ENCODE peak calls at places on chromosomes 12 and 14, in seven cellular contexts. One of them, this sample, is unnamed.
A peak's percentile ranks its signal among the peaks of the same experiment; 100 is the strongest.

GRCh38 chr14:24280797-24281460 is 9.5 kb upstream of the RABGGTA start:
- DNase-seq in T-cell: no peak
- DNase-seq in pancreas: no peak
- DNase-seq in bronchial epithelial cell: peak; percentile 39
- DNase-seq in Caco-2: no peak
- DNase-seq in adipocyte: peak; percentile 42
- DNase-seq in body of pancreas: no peak
- DNase-seq in this sample: peak; percentile 57

GRCh38 chr14:73655851-73656250 is 11.1 kb downstream of the DNAL1 start:
- DNase-seq in Caco-2: no peak
- DNase-seq in bronchial epithelial cell: no peak
- DNase-seq in adipocyte: no peak
- DNase-seq in T-cell: no peak
- DNase-seq in pancreas: no peak
- DNase-seq in body of pancreas: no peak
- DNase-seq in this sample: no peak

GRCh38 chr14:76500480-76500879 is 124.5 kb downstream of the ESRRB start:
- DNase-seq in adipocyte: no peak
- DNase-seq in Caco-2: no peak
- DNase-seq in body of pancreas: no peak
- DNase-seq in bronchial epithelial cell: no peak
- DNase-seq in T-cell: no peak
- DNase-seq in pancreas: no peak
- DNase-seq in this sample: no peak

GRCh38 chr12:12610711-12611110 is 965 bp upstream of the CREBL2 start:
- DNase-seq in body of pancreas: no peak
- DNase-seq in Caco-2: no peak
- DNase-seq in T-cell: no peak
- DNase-seq in bronchial epithelial cell: no peak
- DNase-seq in adipocyte: no peak
- DNase-seq in pancreas: no peak
- DNase-seq in this sample: no peak

GRCh38 chr14:72965249-72965648 is 39.0 kb downstream of the DCAF4 start:
- DNase-seq in Caco-2: no peak
- DNase-seq in bronchial epithelial cell: peak; percentile 56
- DNase-seq in T-cell: no peak
- DNase-seq in pancreas: no peak
- DNase-seq in body of pancreas: no peak
- DNase-seq in adipocyte: no peak
- DNase-seq in this sample: peak; percentile 32

GRCh38 chr12:109764776-109765492 is 51.3 kb downstream of the FAM222A start:
- DNase-seq in Caco-2: no peak
- DNase-seq in T-cell: no peak
- DNase-seq in pancreas: no peak
- DNase-seq in bronchial epithelial cell: no peak
- DNase-seq in body of pancreas: no peak
- DNase-seq in adipocyte: no peak
- DNase-seq in this sample: no peak

GRCh38 chr12:27178723-27179398 is 65.2 kb upstream of the STK38L start:
- DNase-seq in body of pancreas: no peak
- DNase-seq in pancreas: no peak
- DNase-seq in adipocyte: no peak
- DNase-seq in Caco-2: no peak
- DNase-seq in T-cell: no peak
- DNase-seq in bronchial epithelial cell: no peak
- DNase-seq in this sample: no peak

GRCh38 chr12:128797119-128798118 is 26.3 kb downstream of the SLC15A4 start:
- DNase-seq in bronchial epithelial cell: no peak
- DNase-seq in Caco-2: no peak
- DNase-seq in adipocyte: no peak
- DNase-seq in pancreas: no peak
- DNase-seq in T-cell: no peak
- DNase-seq in body of pancreas: no peak
- DNase-seq in this sample: no peak

GRCh38 chr12:14729586-14729985 is 33.2 kb upstream of the GUCY2C start:
- DNase-seq in pancreas: no peak
- DNase-seq in adipocyte: no peak
- DNase-seq in body of pancreas: no peak
- DNase-seq in bronchial epithelial cell: no peak
- DNase-seq in T-cell: no peak
- DNase-seq in Caco-2: no peak
- DNase-seq in this sample: no peak

GRCh38 chr12:120584343-120585149 is 3.3 kb upstream of the POP5 start:
- DNase-seq in body of pancreas: peak; percentile 55
- DNase-seq in adipocyte: peak; percentile 56
- DNase-seq in Caco-2: peak; percentile 65
- DNase-seq in bronchial epithelial cell: no peak
- DNase-seq in T-cell: peak; percentile 57
- DNase-seq in pancreas: peak; percentile 31
- DNase-seq in this sample: peak; percentile 61

GRCh38 chr12:66735275-66735674 is 56.4 kb upstream of the GRIP1 start:
- DNase-seq in Caco-2: no peak
- DNase-seq in body of pancreas: no peak
- DNase-seq in bronchial epithelial cell: no peak
- DNase-seq in T-cell: no peak
- DNase-seq in adipocyte: no peak
- DNase-seq in pancreas: no peak
- DNase-seq in this sample: no peak

GRCh38 chr14:103279129-103280025 is 54.7 kb upstream of the EIF5 start:
- DNase-seq in bronchial epithelial cell: no peak
- DNase-seq in pancreas: no peak
- DNase-seq in body of pancreas: peak; percentile 53
- DNase-seq in adipocyte: no peak
- DNase-seq in Caco-2: no peak
- DNase-seq in T-cell: no peak
- DNase-seq in this sample: peak; percentile 40

GRCh38 chr12:45583011-45583657 is 146.4 kb upstream of the ARID2 start:
- DNase-seq in Caco-2: peak; percentile 75
- DNase-seq in pancreas: no peak
- DNase-seq in body of pancreas: peak; percentile 15
- DNase-seq in T-cell: no peak
- DNase-seq in bronchial epithelial cell: peak; percentile 3
- DNase-seq in adipocyte: no peak
- DNase-seq in this sample: no peak

GRCh38 chr14:87076146-87076545 is 916.8 kb downstream of the GALC start:
- DNase-seq in body of pancreas: no peak
- DNase-seq in adipocyte: no peak
- DNase-seq in bronchial epithelial cell: no peak
- DNase-seq in T-cell: no peak
- DNase-seq in Caco-2: no peak
- DNase-seq in pancreas: no peak
- DNase-seq in this sample: no peak

GRCh38 chr12:103569278-103569677 is 17.8 kb upstream of the STAB2 start:
- DNase-seq in pancreas: no peak
- DNase-seq in body of pancreas: no peak
- DNase-seq in bronchial epithelial cell: no peak
- DNase-seq in Caco-2: no peak
- DNase-seq in adipocyte: no peak
- DNase-seq in T-cell: no peak
- DNase-seq in this sample: no peak

GRCh38 chr12:51122844-51123243 is 39.4 kb upstream of the CSRNP2 start:
- DNase-seq in T-cell: no peak
- DNase-seq in bronchial epithelial cell: peak; percentile 13
- DNase-seq in body of pancreas: no peak
- DNase-seq in pancreas: no peak
- DNase-seq in adipocyte: no peak
- DNase-seq in Caco-2: no peak
- DNase-seq in this sample: no peak

GRCh38 chr14:99679996-99680395 is 4.1 kb upstream of the CYP46A1 start:
- DNase-seq in adipocyte: no peak
- DNase-seq in pancreas: no peak
- DNase-seq in T-cell: no peak
- DNase-seq in body of pancreas: no peak
- DNase-seq in Caco-2: no peak
- DNase-seq in bronchial epithelial cell: no peak
- DNase-seq in this sample: no peak

GRCh38 chr14:99659333-99659741 is 14.4 kb downstream of the HHIPL1 start:
- DNase-seq in Caco-2: no peak
- DNase-seq in T-cell: no peak
- DNase-seq in pancreas: no peak
- DNase-seq in adipocyte: no peak
- DNase-seq in body of pancreas: no peak
- DNase-seq in bronchial epithelial cell: no peak
- DNase-seq in this sample: no peak

GRCh38 chr12:31119531-31120211 is 46.0 kb downstream of the DDX11 start:
- DNase-seq in pancreas: no peak
- DNase-seq in Caco-2: no peak
- DNase-seq in bronchial epithelial cell: no peak
- DNase-seq in T-cell: peak; percentile 2
- DNase-seq in adipocyte: no peak
- DNase-seq in body of pancreas: no peak
- DNase-seq in this sample: no peak

GRCh38 chr12:67541625-67541991 is 106.9 kb upstream of the DYRK2 start:
- DNase-seq in pancreas: no peak
- DNase-seq in adipocyte: no peak
- DNase-seq in bronchial epithelial cell: peak; percentile 18
- DNase-seq in Caco-2: no peak
- DNase-seq in body of pancreas: peak; percentile 32
- DNase-seq in T-cell: peak; percentile 10
- DNase-seq in this sample: no peak

GRCh38 chr12:58750484-58750883 is 169.8 kb downstream of the LRIG3 start:
- DNase-seq in T-cell: no peak
- DNase-seq in Caco-2: no peak
- DNase-seq in pancreas: no peak
- DNase-seq in body of pancreas: no peak
- DNase-seq in adipocyte: peak; percentile 89
- DNase-seq in bronchial epithelial cell: peak; percentile 97
- DNase-seq in this sample: peak; percentile 67

GRCh38 chr14:64114166-64114565 is 180.0 kb downstream of the ESR2 start:
- DNase-seq in T-cell: no peak
- DNase-seq in body of pancreas: peak; percentile 30
- DNase-seq in pancreas: no peak
- DNase-seq in bronchial epithelial cell: peak; percentile 26
- DNase-seq in Caco-2: no peak
- DNase-seq in adipocyte: no peak
- DNase-seq in this sample: no peak

GRCh38 chr14:99257122-99257672 is 14.8 kb downstream of the BCL11B start:
- DNase-seq in T-cell: no peak
- DNase-seq in bronchial epithelial cell: no peak
- DNase-seq in pancreas: no peak
- DNase-seq in adipocyte: no peak
- DNase-seq in Caco-2: no peak
- DNase-seq in body of pancreas: no peak
- DNase-seq in this sample: no peak

GRCh38 chr14:51002406-51002984 is 58.2 kb upstream of the PYGL start:
- DNase-seq in adipocyte: no peak
- DNase-seq in Caco-2: no peak
- DNase-seq in bronchial epithelial cell: no peak
- DNase-seq in body of pancreas: no peak
- DNase-seq in pancreas: no peak
- DNase-seq in T-cell: no peak
- DNase-seq in this sample: no peak

GRCh38 chr12:14957769-14958168 is 3.6 kb downstream of the ARHGDIB start:
- DNase-seq in T-cell: no peak
- DNase-seq in adipocyte: no peak
- DNase-seq in bronchial epithelial cell: no peak
- DNase-seq in Caco-2: no peak
- DNase-seq in body of pancreas: no peak
- DNase-seq in pancreas: no peak
- DNase-seq in this sample: no peak

This sample was measured in AG20443.